ENCODE peak calls at places on chromosome 3, in nine cellular contexts. X is lower leg skin; O is GM12865; I is GM20000; D is cardiac muscle cell; M is GM23338; B is lung; H is transverse colon; S is CD4-positive, alpha-beta T cell. Y is an unnamed sample.

GRCh38 chr3:10344147-10344943 is 23.4 kb upstream of the SEC13 start:
- DNase-seq in X (no peak), O (peak; percentile 58), I (peak; percentile 82), D (peak; percentile 64), M (peak; percentile 86), B (no peak), H (peak; percentile 37), S (peak; percentile 48), Y (peak; percentile 77)

GRCh38 chr3:112980080-112980479 is 5.2 kb upstream of the CD200R1 start:
- DNase-seq in X (no peak), O (no peak), I (no peak), D (no peak), M (no peak), B (no peak), H (no peak), S (no peak), Y (no peak)

GRCh38 chr3:75262661-75263060 is 401.5 kb upstream of the FRG2C start:
- DNase-seq in X (no peak), O (no peak), I (no peak), D (no peak), M (no peak), B (no peak), H (no peak), S (no peak), Y (no peak)

GRCh38 chr3:5198313-5198677 is 10.8 kb downstream of the EDEM1 start:
- DNase-seq in X (no peak), O (no peak), I (no peak), D (no peak), M (no peak), B (no peak), H (no peak), S (no peak), Y (no peak)

GRCh38 chr3:58249358-58250092 is 11.9 kb downstream of the ABHD6 start:
- DNase-seq in X (no peak), O (no peak), I (no peak), D (peak; percentile 25), M (peak; percentile 48), B (no peak), H (peak; percentile 81), S (no peak), Y (no peak)

GRCh38 chr3:128907706-128908445 is 28.5 kb downstream of the ACAD9 start:
- DNase-seq in X (no peak), O (no peak), I (no peak), D (no peak), M (no peak), B (no peak), H (no peak), S (no peak), Y (no peak)

GRCh38 chr3:197516517-197516889 is 39.3 kb downstream of the BDH1 start:
- DNase-seq in X (peak; percentile 63), O (no peak), I (no peak), D (peak; percentile 78), M (no peak), B (no peak), H (no peak), S (no peak), Y (no peak)

GRCh38 chr3:184665101-184665500 is 46.8 kb downstream of the MAGEF1 start:
- DNase-seq in X (no peak), O (no peak), I (no peak), D (no peak), M (no peak), B (no peak), H (no peak), S (no peak), Y (no peak)

GRCh38 chr3:78919021-78919755 is 848.6 kb downstream of the ROBO1 start:
- DNase-seq in X (no peak), O (peak; percentile 74), I (peak; percentile 21), D (peak; percentile 82), M (no peak), B (no peak), H (no peak), S (no peak), Y (no peak)

GRCh38 chr3:123871946-123872345 is 12.2 kb downstream of the MYLK start:
- DNase-seq in X (no peak), O (no peak), I (no peak), D (no peak), M (no peak), B (no peak), H (no peak), S (no peak), Y (no peak)

GRCh38 chr3:47877288-47877687 is 74.3 kb downstream of the DHX30 start:
- DNase-seq in X (no peak), O (no peak), I (no peak), D (peak; percentile 41), M (no peak), B (no peak), H (no peak), S (no peak), Y (no peak)

GRCh38 chr3:35780800-35781199 is 141.5 kb downstream of the ARPP21 start:
- DNase-seq in X (no peak), O (no peak), I (no peak), D (no peak), M (no peak), B (no peak), H (no peak), S (no peak), Y (no peak)

GRCh38 chr3:181730934-181731333 is 19.2 kb downstream of the SOX2 start:
- DNase-seq in X (no peak), O (no peak), I (no peak), D (no peak), M (peak; percentile 55), B (no peak), H (no peak), S (no peak), Y (no peak)

GRCh38 chr3:133944181-133944580 is 48.5 kb upstream of the RAB6B start:
- DNase-seq in X (no peak), O (no peak), I (no peak), D (no peak), M (no peak), B (no peak), H (no peak), S (no peak), Y (no peak)

GRCh38 chr3:128282392-128283196 is 129.3 kb downstream of the EEFSEC start:
- DNase-seq in X (no peak), O (no peak), I (no peak), D (peak; percentile 72), M (peak; percentile 46), B (peak; percentile 28), H (peak; percentile 21), S (no peak), Y (no peak)

GRCh38 chr3:154122912-154123559 is 1.8 kb downstream of the ARHGEF26 start:
- DNase-seq in X (no peak), O (no peak), I (no peak), D (peak; percentile 47), M (peak; percentile 19), B (no peak), H (no peak), S (no peak), Y (no peak)

GRCh38 chr3:150408232-150409124 is at the start of gene TSC22D2:
- DNase-seq in X (peak; percentile 85), O (peak; percentile 97), I (peak; percentile 93), D (peak; percentile 97), M (peak; percentile 75), B (peak; percentile 93), H (peak; percentile 92), S (peak; percentile 88), Y (peak; percentile 97)
- TF ChIP-seq CTCF in X (no peak), O (no peak), I (no peak), D (no peak), M (peak; percentile 14), B (no peak), H (peak; percentile 26), S (no peak), Y (no peak)

GRCh38 chr3:25843332-25843731 is 53.4 kb downstream of the OXSM start:
- DNase-seq in X (no peak), O (no peak), I (no peak), D (peak; percentile 19), M (no peak), B (no peak), H (no peak), S (no peak), Y (no peak)
- TF ChIP-seq CTCF in X (no peak), O (no peak), I (no peak), D (no peak), M (peak; percentile 43), B (no peak), H (no peak), S (no peak), Y (no peak)

GRCh38 chr3:38706961-38707360 is 57.5 kb upstream of the SCN5A start:
- DNase-seq in X (no peak), O (no peak), I (no peak), D (no peak), M (no peak), B (no peak), H (no peak), S (no peak), Y (no peak)

GRCh38 chr3:38713121-38713520 is 63.6 kb upstream of the SCN5A start:
- DNase-seq in X (no peak), O (no peak), I (no peak), D (no peak), M (no peak), B (no peak), H (no peak), S (no peak), Y (no peak)

GRCh38 chr3:38702231-38702630 is 52.7 kb upstream of the SCN5A start:
- DNase-seq in X (no peak), O (no peak), I (no peak), D (no peak), M (no peak), B (no peak), H (no peak), S (no peak), Y (no peak)

GRCh38 chr3:38711321-38711720 is 61.8 kb upstream of the SCN5A start:
- DNase-seq in X (no peak), O (no peak), I (no peak), D (no peak), M (no peak), B (no peak), H (no peak), S (no peak), Y (no peak)

GRCh38 chr3:38707730-38708129 is 58.2 kb upstream of the SCN5A start:
- DNase-seq in X (no peak), O (peak; percentile 2), I (no peak), D (no peak), M (peak; percentile 48), B (no peak), H (no peak), S (no peak), Y (no peak)
- TF ChIP-seq CTCF in X (no peak), O (peak; percentile 26), I (peak; percentile 32), D (peak; percentile 41), M (peak; percentile 61), B (no peak), H (no peak), S (no peak), Y (no peak)

GRCh38 chr3:178435575-178435974 is 100.7 kb upstream of the KCNMB2 start:
- DNase-seq in X (no peak), O (no peak), I (no peak), D (no peak), M (no peak), B (no peak), H (no peak), S (no peak), Y (no peak)

GRCh38 chr3:178436773-178437172 is 99.5 kb upstream of the KCNMB2 start:
- DNase-seq in X (peak; percentile 19), O (peak; percentile 63), I (peak; percentile 50), D (peak; percentile 72), M (peak; percentile 66), B (no peak), H (no peak), S (no peak), Y (no peak)

GRCh38 chr3:178439504-178439903 is 96.7 kb upstream of the KCNMB2 start:
- DNase-seq in X (no peak), O (peak; percentile 30), I (no peak), D (peak; percentile 62), M (peak; percentile 24), B (no peak), H (no peak), S (no peak), Y (no peak)

GRCh38 chr3:178434206-178434805 is 101.9 kb upstream of the KCNMB2 start:
- DNase-seq in X (no peak), O (peak; percentile 34), I (no peak), D (peak; percentile 33), M (peak; percentile 43), B (no peak), H (no peak), S (no peak), Y (no peak)
- TF ChIP-seq CTCF in X (no peak), O (peak; percentile 30), I (peak; percentile 31), D (no peak), M (peak; percentile 50), B (no peak), H (no peak), S (no peak), Y (no peak)